ENCODE peak calls at places on chromosomes 6 and 20, in ten cellular contexts. Y is mesothelial cell of epicardium, C is pancreas, E is psoas muscle, N is H9, V is AG04450, K is HCT116, P is cardiac fibroblast, F is GM12865, W is HFFc6. U is an unnamed sample.

GRCh38 chr20:63847374-63848002 is 13.8 kb upstream of the ABHD16B start:
- DNase-seq in V (no peak), E (no peak), K (no peak), F (no peak), N (peak; percentile 73), C (no peak), Y (no peak), P (no peak), W (no peak), U (peak; percentile 51)

GRCh38 chr6:137926207-137926731 is 59.2 kb downstream of the TNFAIP3 start:
- DNase-seq in N (peak; percentile 40), V (peak; percentile 65), E (peak; percentile 31), K (peak; percentile 38), P (peak; percentile 70), C (no peak), W (peak; percentile 92), F (peak; percentile 40), Y (no peak), U (no peak)

GRCh38 chr6:156980948-156981347 is 203.8 kb downstream of the ARID1B start:
- DNase-seq in F (no peak), W (no peak), E (no peak), V (no peak), K (no peak), C (no peak), N (no peak), Y (no peak), P (no peak), U (no peak)

GRCh38 chr6:170039156-170040114 is 251.4 kb downstream of the DLL1 start:
- DNase-seq in K (no peak), E (no peak), N (no peak), C (no peak), P (no peak), V (no peak), F (no peak), W (no peak), Y (no peak), U (no peak)

GRCh38 chr6:117188627-117189201 is 76.6 kb upstream of the VGLL2 start:
- DNase-seq in Y (no peak), F (no peak), N (no peak), C (no peak), V (no peak), P (peak; percentile 18), E (no peak), K (peak; percentile 6), W (no peak), U (no peak)

GRCh38 chr20:59850018-59850641 is 83.3 kb downstream of the SYCP2 start:
- DNase-seq in N (no peak), F (peak; percentile 67), E (no peak), P (peak; percentile 63), C (no peak), V (no peak), W (peak; percentile 34), K (peak; percentile 28), Y (no peak), U (no peak)

GRCh38 chr20:58349586-58349985 is 39.4 kb upstream of the VAPB start:
- DNase-seq in F (peak; percentile 11), C (no peak), E (no peak), P (peak; percentile 84), Y (no peak), W (peak; percentile 78), N (no peak), K (no peak), V (no peak), U (no peak)

GRCh38 chr20:2578430-2579192 is 42.2 kb downstream of the TMC2 start:
- DNase-seq in N (no peak), F (no peak), C (no peak), W (no peak), P (no peak), E (no peak), Y (no peak), K (no peak), V (no peak), U (no peak)

GRCh38 chr6:148440877-148441453 is 98.3 kb downstream of the SASH1 start:
- DNase-seq in Y (peak; percentile 59), K (peak; percentile 34), C (peak; percentile 35), F (no peak), P (peak; percentile 97), W (peak; percentile 88), N (no peak), E (peak; percentile 76), V (peak; percentile 72), U (peak; percentile 13)

GRCh38 chr6:109705258-109705657 is 14.2 kb downstream of the FIG4 start:
- DNase-seq in P (peak; percentile 93), W (peak; percentile 82), C (peak; percentile 68), V (peak; percentile 74), F (peak; percentile 90), Y (peak; percentile 86), N (peak; percentile 79), K (peak; percentile 78), E (peak; percentile 67), U (peak; percentile 82)

GRCh38 chr6:144999127-144999526 is 714.0 kb downstream of the UTRN start:
- DNase-seq in K (no peak), V (no peak), C (no peak), F (no peak), E (no peak), N (no peak), P (peak; percentile 17), W (no peak), Y (no peak), U (no peak)

GRCh38 chr6:110055387-110055735 is 77.2 kb downstream of the GPR6 start:
- DNase-seq in Y (no peak), V (no peak), W (no peak), N (no peak), C (no peak), P (no peak), F (no peak), K (no peak), E (no peak), U (no peak)

GRCh38 chr6:15793288-15793687 is 130.5 kb upstream of the DTNBP1 start:
- DNase-seq in V (no peak), P (no peak), E (no peak), W (peak; percentile 20), N (no peak), C (no peak), K (no peak), Y (no peak), F (no peak), U (no peak)

GRCh38 chr20:1711266-1711665 is 53.7 kb upstream of the SIRPG start:
- DNase-seq in P (no peak), F (no peak), N (no peak), V (no peak), C (no peak), W (no peak), K (no peak), E (no peak), Y (no peak), U (no peak)

GRCh38 chr6:69729870-69730449 is 66.8 kb downstream of the LMBRD1 start:
- DNase-seq in V (no peak), Y (no peak), C (no peak), N (no peak), W (no peak), P (peak; percentile 32), K (no peak), E (no peak), F (no peak), U (no peak)

GRCh38 chr6:2861071-2861821 is 19.6 kb upstream of the SERPINB1 start:
- DNase-seq in Y (no peak), C (no peak), N (no peak), E (no peak), F (peak; percentile 85), V (no peak), K (no peak), W (no peak), P (no peak), U (no peak)

GRCh38 chr20:25553819-25554296 is 31.5 kb downstream of the NINL start:
- DNase-seq in Y (no peak), C (no peak), V (no peak), K (no peak), F (no peak), N (no peak), E (no peak), W (peak; percentile 40), P (peak; percentile 61), U (peak; percentile 26)
- TF ChIP-seq CTCF in Y (no peak), C (no peak), V (no peak), K (no peak), F (no peak), N (no peak), E (no peak), W (no peak), P (no peak), U (no peak)

GRCh38 chr6:21270501-21271290 is 322.9 kb upstream of the SOX4 start:
- DNase-seq in Y (no peak), N (no peak), K (no peak), V (no peak), W (no peak), F (no peak), E (no peak), C (no peak), P (no peak), U (no peak)

GRCh38 chr6:21273451-21273850 is 320.1 kb upstream of the SOX4 start:
- DNase-seq in V (no peak), Y (no peak), W (no peak), K (no peak), C (no peak), N (no peak), P (no peak), F (no peak), E (no peak), U (no peak)

GRCh38 chr6:21271431-21272155 is 322.0 kb upstream of the SOX4 start:
- DNase-seq in E (no peak), K (no peak), V (no peak), N (no peak), F (no peak), C (no peak), P (no peak), W (no peak), Y (no peak), U (no peak)
- TF ChIP-seq CTCF in E (no peak), K (no peak), V (no peak), N (peak; percentile 40), F (no peak), C (no peak), P (no peak), W (no peak), Y (no peak), U (no peak)

GRCh38 chr20:51014797-51015722 is 7.8 kb downstream of the KCNG1 start:
- DNase-seq in N (peak; percentile 81), K (no peak), V (no peak), P (peak; percentile 70), Y (peak; percentile 80), E (no peak), F (peak; percentile 12), W (peak; percentile 55), C (peak; percentile 22), U (peak; percentile 82)
- TF ChIP-seq CTCF in N (peak; percentile 88), K (peak; percentile 92), V (peak; percentile 88), P (peak; percentile 84), Y (peak; percentile 77), E (peak; percentile 21), F (peak; percentile 60), W (peak; percentile 88), C (peak; percentile 34), U (peak; percentile 63)

DNA sequence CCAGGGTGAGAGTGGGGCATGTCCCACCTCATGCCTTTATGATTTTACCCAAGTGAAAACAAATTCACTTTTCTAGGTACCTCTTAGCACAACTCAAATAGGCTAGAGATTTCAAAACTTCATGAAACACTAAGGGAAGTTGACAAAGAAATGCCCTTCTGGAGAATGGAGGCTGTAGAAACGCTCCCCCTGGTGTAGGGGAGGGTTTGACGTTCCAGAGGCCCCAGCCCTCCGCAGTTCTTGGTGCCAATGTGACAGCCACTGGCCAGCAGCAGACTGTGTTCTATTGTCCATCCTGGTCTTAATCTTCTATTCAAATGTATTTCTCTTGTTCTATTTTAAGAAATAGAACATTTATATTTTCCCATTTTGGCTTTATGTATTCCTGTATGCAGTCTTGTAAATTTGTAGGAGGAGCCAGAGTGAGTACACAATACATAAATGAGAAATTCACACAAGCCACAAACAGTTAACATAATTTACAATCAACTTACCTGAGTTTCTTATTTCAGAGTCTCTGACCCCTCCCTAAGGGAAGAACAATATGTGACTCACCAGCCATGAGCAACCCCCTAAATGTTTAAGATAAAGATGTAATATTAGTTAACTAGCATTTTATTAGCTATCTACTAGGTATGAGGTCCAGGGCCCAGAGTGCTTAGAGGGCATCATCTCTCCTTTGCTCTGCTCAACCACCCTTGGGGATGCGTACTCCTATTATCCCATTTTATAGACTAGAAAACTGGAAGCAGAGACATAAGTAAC is 8.8 kb upstream of the MUC21 start:
- DNase-seq in N (no peak), E (no peak), Y (no peak), W (no peak), F (no peak), C (no peak), V (no peak), K (no peak), P (no peak), U (no peak)
- TF ChIP-seq CTCF in N (peak; percentile 46), E (no peak), Y (no peak), W (no peak), F (no peak), C (no peak), V (no peak), K (no peak), P (no peak), U (no peak)

U was measured in nephron progenitor cell.